ENCODE peak calls at places on chromosomes 13 and 19, in eight cellular contexts. One of them, this sample, is unnamed.

GRCh38 chr13:43441464-43441863 is 345.3 kb downstream of the ENOX1 start:
- DNase-seq in GM12878: no peak
- DNase-seq in ovary: no peak
- DNase-seq in upper lobe of right lung: no peak
- DNase-seq in colonic mucosa: no peak
- DNase-seq in RWPE1: no peak
- DNase-seq in uterus: no peak
- DNase-seq in lower lobe of right lung: no peak
- DNase-seq in this sample: no peak

GRCh38 chr13:52053460-52053859 is 29.0 kb downstream of the UTP14C start:
- DNase-seq in GM12878: no peak
- DNase-seq in ovary: no peak
- DNase-seq in upper lobe of right lung: no peak
- DNase-seq in colonic mucosa: no peak
- DNase-seq in RWPE1: peak; percentile 25
- DNase-seq in uterus: no peak
- DNase-seq in lower lobe of right lung: no peak
- DNase-seq in this sample: no peak

GRCh38 chr13:113649212-113649611 is 8.8 kb downstream of the ATP4B start:
- DNase-seq in GM12878: no peak
- DNase-seq in ovary: no peak
- DNase-seq in upper lobe of right lung: peak; percentile 32
- DNase-seq in colonic mucosa: no peak
- DNase-seq in RWPE1: no peak
- DNase-seq in uterus: peak; percentile 8
- DNase-seq in lower lobe of right lung: peak; percentile 30
- DNase-seq in this sample: no peak

GRCh38 chr19:33447336-33448158 is 74.0 kb downstream of the CEBPG start:
- DNase-seq in GM12878: no peak
- DNase-seq in ovary: no peak
- DNase-seq in upper lobe of right lung: peak; percentile 54
- DNase-seq in colonic mucosa: no peak
- DNase-seq in RWPE1: no peak
- DNase-seq in uterus: no peak
- DNase-seq in lower lobe of right lung: peak; percentile 32
- DNase-seq in this sample: peak; percentile 24

GRCh38 chr13:52096062-52096461 is 32.8 kb downstream of the NEK5 start:
- DNase-seq in GM12878: no peak
- DNase-seq in ovary: no peak
- DNase-seq in upper lobe of right lung: no peak
- DNase-seq in colonic mucosa: no peak
- DNase-seq in RWPE1: no peak
- DNase-seq in uterus: no peak
- DNase-seq in lower lobe of right lung: no peak
- DNase-seq in this sample: no peak

GRCh38 chr13:88806438-88806837 is 1135.3 kb downstream of the SLITRK5 start:
- DNase-seq in GM12878: no peak
- DNase-seq in ovary: no peak
- DNase-seq in upper lobe of right lung: no peak
- DNase-seq in colonic mucosa: no peak
- DNase-seq in RWPE1: no peak
- DNase-seq in uterus: no peak
- DNase-seq in lower lobe of right lung: no peak
- DNase-seq in this sample: no peak

GRCh38 chr13:87982436-87982835 is 311.3 kb downstream of the SLITRK5 start:
- DNase-seq in GM12878: no peak
- DNase-seq in ovary: no peak
- DNase-seq in upper lobe of right lung: no peak
- DNase-seq in colonic mucosa: no peak
- DNase-seq in RWPE1: no peak
- DNase-seq in uterus: no peak
- DNase-seq in lower lobe of right lung: no peak
- DNase-seq in this sample: no peak

GRCh38 chr19:38952395-38953165 is 21.8 kb downstream of the MRPS12 start:
- DNase-seq in GM12878: no peak
- DNase-seq in ovary: no peak
- DNase-seq in upper lobe of right lung: no peak
- DNase-seq in colonic mucosa: peak; percentile 52
- DNase-seq in RWPE1: no peak
- DNase-seq in uterus: no peak
- DNase-seq in lower lobe of right lung: no peak
- DNase-seq in this sample: no peak

GRCh38 chr19:54791476-54791875 is 11.9 kb upstream of the KIR2DL4 start:
- DNase-seq in GM12878: no peak
- DNase-seq in ovary: no peak
- DNase-seq in upper lobe of right lung: no peak
- DNase-seq in colonic mucosa: no peak
- DNase-seq in RWPE1: no peak
- DNase-seq in uterus: no peak
- DNase-seq in lower lobe of right lung: no peak
- DNase-seq in this sample: no peak

GRCh38 chr13:97113231-97114001 is 108.7 kb upstream of the MBNL2 start:
- DNase-seq in GM12878: no peak
- DNase-seq in ovary: peak; percentile 47
- DNase-seq in upper lobe of right lung: no peak
- DNase-seq in colonic mucosa: no peak
- DNase-seq in RWPE1: no peak
- DNase-seq in uterus: peak; percentile 37
- DNase-seq in lower lobe of right lung: no peak
- DNase-seq in this sample: no peak

GRCh38 chr19:6616011-6616410 is 25.1 kb upstream of the CD70 start:
- DNase-seq in GM12878: no peak
- DNase-seq in ovary: no peak
- DNase-seq in upper lobe of right lung: no peak
- DNase-seq in colonic mucosa: no peak
- DNase-seq in RWPE1: peak; percentile 79
- DNase-seq in uterus: no peak
- DNase-seq in lower lobe of right lung: no peak
- DNase-seq in this sample: no peak

GRCh38 chr13:41549491-41549890 is 92.1 kb downstream of the RGCC start:
- DNase-seq in GM12878: no peak
- DNase-seq in ovary: no peak
- DNase-seq in upper lobe of right lung: no peak
- DNase-seq in colonic mucosa: peak; percentile 6
- DNase-seq in RWPE1: no peak
- DNase-seq in uterus: no peak
- DNase-seq in lower lobe of right lung: no peak
- DNase-seq in this sample: no peak

GRCh38 chr19:55119053-55119452 is 1.6 kb upstream of the PPP1R12C start:
- DNase-seq in GM12878: no peak
- DNase-seq in ovary: no peak
- DNase-seq in upper lobe of right lung: no peak
- DNase-seq in colonic mucosa: no peak
- DNase-seq in RWPE1: no peak
- DNase-seq in uterus: no peak
- DNase-seq in lower lobe of right lung: no peak
- DNase-seq in this sample: no peak

GRCh38 chr19:39590265-39590664 is 12.1 kb upstream of the LGALS13 start:
- DNase-seq in GM12878: no peak
- DNase-seq in ovary: no peak
- DNase-seq in upper lobe of right lung: no peak
- DNase-seq in colonic mucosa: no peak
- DNase-seq in RWPE1: no peak
- DNase-seq in uterus: no peak
- DNase-seq in lower lobe of right lung: no peak
- DNase-seq in this sample: no peak

GRCh38 chr19:41308450-41309224 is 1.3 kb upstream of the CCDC97 start:
- DNase-seq in GM12878: peak; percentile 76
- DNase-seq in ovary: peak; percentile 94
- DNase-seq in upper lobe of right lung: peak; percentile 93
- DNase-seq in colonic mucosa: peak; percentile 98
- DNase-seq in RWPE1: peak; percentile 79
- DNase-seq in uterus: peak; percentile 92
- DNase-seq in lower lobe of right lung: peak; percentile 94
- DNase-seq in this sample: peak; percentile 91

GRCh38 chr13:27962982-27963381 is 6.1 kb downstream of the CDX2 start:
- DNase-seq in GM12878: no peak
- DNase-seq in ovary: no peak
- DNase-seq in upper lobe of right lung: no peak
- DNase-seq in colonic mucosa: peak; percentile 28
- DNase-seq in RWPE1: no peak
- DNase-seq in uterus: no peak
- DNase-seq in lower lobe of right lung: no peak
- DNase-seq in this sample: no peak

GRCh38 chr19:38676878-38677646 is 29.6 kb downstream of the ACTN4 start:
- DNase-seq in GM12878: no peak
- DNase-seq in ovary: no peak
- DNase-seq in upper lobe of right lung: no peak
- DNase-seq in colonic mucosa: no peak
- DNase-seq in RWPE1: no peak
- DNase-seq in uterus: no peak
- DNase-seq in lower lobe of right lung: no peak
- DNase-seq in this sample: no peak

GRCh38 chr19:41699231-41699967 is 9.0 kb upstream of the CEACAM5 start:
- DNase-seq in GM12878: no peak
- DNase-seq in ovary: no peak
- DNase-seq in upper lobe of right lung: no peak
- DNase-seq in colonic mucosa: peak; percentile 37
- DNase-seq in RWPE1: peak; percentile 48
- DNase-seq in uterus: peak; percentile 8
- DNase-seq in lower lobe of right lung: no peak
- DNase-seq in this sample: no peak

GRCh38 chr19:6739390-6739883 is at the start of gene TRIP10:
- DNase-seq in GM12878: no peak
- DNase-seq in ovary: peak; percentile 92
- DNase-seq in upper lobe of right lung: peak; percentile 91
- DNase-seq in colonic mucosa: peak; percentile 89
- DNase-seq in RWPE1: peak; percentile 91
- DNase-seq in uterus: peak; percentile 89
- DNase-seq in lower lobe of right lung: peak; percentile 89
- DNase-seq in this sample: peak; percentile 89

GRCh38 chr19:29771708-29772415 is 39.9 kb upstream of the CCNE1 start:
- DNase-seq in GM12878: no peak
- DNase-seq in ovary: no peak
- DNase-seq in upper lobe of right lung: no peak
- DNase-seq in colonic mucosa: peak; percentile 33
- DNase-seq in RWPE1: peak; percentile 63
- DNase-seq in uterus: no peak
- DNase-seq in lower lobe of right lung: no peak
- DNase-seq in this sample: peak; percentile 67

DNA sequence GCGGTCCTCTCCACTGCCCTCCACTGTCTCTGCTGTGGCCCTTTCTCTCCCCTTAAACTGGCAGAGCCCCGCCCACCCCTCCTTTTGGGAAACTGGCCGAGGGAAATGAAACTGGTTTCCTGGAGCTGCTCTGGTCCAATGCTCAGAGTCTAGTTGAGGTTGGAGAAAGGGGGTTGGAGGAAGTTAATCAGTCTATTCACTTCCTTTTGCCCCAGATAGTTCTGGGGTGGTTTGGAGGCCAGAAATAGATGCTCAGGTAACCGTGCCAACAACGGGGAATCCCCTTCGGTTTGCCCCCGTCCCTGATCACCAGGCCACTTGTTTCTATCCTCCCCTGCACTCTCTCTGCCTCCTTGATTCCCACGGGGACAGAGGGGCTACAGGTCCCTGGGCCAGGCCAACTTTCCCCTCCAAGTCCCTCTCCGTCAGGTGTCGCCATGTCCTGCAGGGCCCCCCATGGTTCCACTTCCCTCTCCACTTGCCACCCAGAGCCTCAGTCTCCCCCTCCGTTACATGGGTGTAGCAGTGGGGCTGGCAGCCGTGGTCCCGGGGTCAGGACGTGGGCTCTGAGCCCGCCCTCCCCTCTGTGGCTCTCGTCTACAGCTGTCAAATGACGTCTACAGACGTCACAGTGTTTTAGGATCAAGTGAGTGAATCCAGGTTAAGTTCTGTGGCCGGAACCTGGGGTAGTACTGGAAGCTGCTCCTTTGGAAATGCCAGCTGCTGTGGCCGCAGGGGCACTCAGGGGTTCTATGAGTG is at the start of gene IL4I1:
- DNase-seq in GM12878: peak; percentile 96
- DNase-seq in ovary: no peak
- DNase-seq in upper lobe of right lung: peak; percentile 73
- DNase-seq in colonic mucosa: no peak
- DNase-seq in RWPE1: no peak
- DNase-seq in uterus: no peak
- DNase-seq in lower lobe of right lung: no peak
- DNase-seq in this sample: peak; percentile 75
- H3K27ac ChIP-seq in GM12878: peak within 1 kb of the TSS; percentile 91
- H3K27ac ChIP-seq in ovary: no peak within 1 kb of the TSS
- H3K27ac ChIP-seq in upper lobe of right lung: peak within 1 kb of the TSS; percentile 36
- H3K27ac ChIP-seq in colonic mucosa: peak within 1 kb of the TSS; percentile 37
- H3K27ac ChIP-seq in RWPE1: no peak within 1 kb of the TSS
- H3K27ac ChIP-seq in uterus: peak within 1 kb of the TSS; percentile 66
- H3K27ac ChIP-seq in lower lobe of right lung: peak within 1 kb of the TSS; percentile 64
- H3K27ac ChIP-seq in this sample: no peak within 1 kb of the TSS

DNA sequence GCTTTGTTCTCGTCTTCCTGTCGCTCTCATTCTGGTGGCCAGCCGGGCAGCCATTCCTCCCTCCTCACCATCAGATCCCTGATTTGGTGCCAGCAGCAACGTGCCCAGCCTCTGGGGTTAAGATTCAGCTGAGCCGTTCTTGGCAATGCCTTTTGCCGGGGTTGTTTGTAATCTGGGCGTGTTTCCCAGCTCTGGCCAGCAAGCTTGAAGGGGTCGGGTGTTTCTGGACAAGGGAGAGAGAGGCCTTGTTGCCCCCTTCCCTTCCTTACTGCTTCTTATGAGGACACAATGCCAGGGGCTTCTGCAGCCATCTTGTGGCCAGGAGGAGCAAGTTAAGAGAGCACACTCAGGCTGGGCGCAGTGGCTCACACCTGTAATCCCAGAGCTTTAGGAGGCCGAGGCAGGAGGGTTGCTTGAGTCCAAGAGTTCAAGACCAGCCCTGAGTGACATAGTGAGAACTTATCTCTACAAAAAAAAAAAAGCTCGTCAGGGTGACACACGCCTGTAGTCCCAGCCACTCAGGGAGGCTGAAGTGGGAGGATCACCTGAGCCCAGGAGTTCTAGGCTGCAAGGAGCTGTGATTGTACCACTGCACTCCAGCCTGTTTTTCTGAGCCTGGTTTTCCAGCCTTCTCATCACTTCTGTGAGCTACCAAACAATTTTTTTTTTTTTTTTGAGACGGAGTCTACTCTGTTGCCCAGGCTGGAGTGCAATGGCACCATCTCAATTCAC is 10.7 kb upstream of the CRTC1 start:
- DNase-seq in GM12878: no peak
- DNase-seq in ovary: no peak
- DNase-seq in upper lobe of right lung: no peak
- DNase-seq in colonic mucosa: no peak
- DNase-seq in RWPE1: no peak
- DNase-seq in uterus: peak; percentile 46
- DNase-seq in lower lobe of right lung: no peak
- DNase-seq in this sample: peak; percentile 79
- H3K27ac ChIP-seq in GM12878: no peak overlapping the region
- H3K27ac ChIP-seq in ovary: no peak overlapping the region
- H3K27ac ChIP-seq in upper lobe of right lung: peak overlapping the region; percentile 6
- H3K27ac ChIP-seq in colonic mucosa: no peak overlapping the region
- H3K27ac ChIP-seq in RWPE1: peak overlapping the region; percentile 39
- H3K27ac ChIP-seq in uterus: peak overlapping the region; percentile 25
- H3K27ac ChIP-seq in lower lobe of right lung: no peak overlapping the region
- H3K27ac ChIP-seq in this sample: peak overlapping the region; percentile 13

GRCh38 chr13:100443998-100444328 is 144.6 kb downstream of the GGACT start:
- DNase-seq in GM12878: no peak
- DNase-seq in ovary: no peak
- DNase-seq in upper lobe of right lung: no peak
- DNase-seq in colonic mucosa: no peak
- DNase-seq in RWPE1: no peak
- DNase-seq in uterus: no peak
- DNase-seq in lower lobe of right lung: no peak
- DNase-seq in this sample: no peak
- H3K27ac ChIP-seq in GM12878: no peak overlapping the region
- H3K27ac ChIP-seq in ovary: no peak overlapping the region
- H3K27ac ChIP-seq in upper lobe of right lung: no peak overlapping the region
- H3K27ac ChIP-seq in colonic mucosa: no peak overlapping the region
- H3K27ac ChIP-seq in RWPE1: no peak overlapping the region
- H3K27ac ChIP-seq in uterus: no peak overlapping the region
- H3K27ac ChIP-seq in lower lobe of right lung: no peak overlapping the region
- H3K27ac ChIP-seq in this sample: no peak overlapping the region

GRCh38 chr19:18049390-18049789 is 37.3 kb downstream of the IL12RB1 start:
- DNase-seq in GM12878: no peak
- DNase-seq in ovary: peak; percentile 68
- DNase-seq in upper lobe of right lung: peak; percentile 92
- DNase-seq in colonic mucosa: peak; percentile 82
- DNase-seq in RWPE1: no peak
- DNase-seq in uterus: peak; percentile 73
- DNase-seq in lower lobe of right lung: peak; percentile 88
- DNase-seq in this sample: peak; percentile 97
- H3K27ac ChIP-seq in GM12878: no peak overlapping the region
- H3K27ac ChIP-seq in ovary: no peak overlapping the region
- H3K27ac ChIP-seq in upper lobe of right lung: peak overlapping the region; percentile 77
- H3K27ac ChIP-seq in colonic mucosa: peak overlapping the region; percentile 49
- H3K27ac ChIP-seq in RWPE1: peak overlapping the region; percentile 7
- H3K27ac ChIP-seq in uterus: peak overlapping the region; percentile 64
- H3K27ac ChIP-seq in lower lobe of right lung: peak overlapping the region; percentile 73
- H3K27ac ChIP-seq in this sample: peak overlapping the region; percentile 71

This sample was measured in right cardiac atrium.